ENCODE peak calls at places on chromosomes 11 and 22, in four cellular contexts. G is A549, Y is K562, C is HepG2. Z is an unnamed sample.

GRCh38 chr11:119014209-119014924 is 3.8 kb downstream of the RPS25 start:
- DNase-seq in G (no peak), Y (peak; percentile 11), C (no peak), Z (no peak)

GRCh38 chr11:46987183-46987582 is 50.6 kb downstream of the CSTPP1 start:
- DNase-seq in G (peak; percentile 12), Y (no peak), C (no peak), Z (no peak)

GRCh38 chr11:12024314-12024926 is 16.0 kb upstream of the DKK3 start:
- DNase-seq in G (no peak), Y (no peak), C (no peak), Z (no peak)

GRCh38 chr11:94731921-94732601 is 36.1 kb upstream of the AMOTL1 start:
- DNase-seq in G (peak; percentile 75), Y (peak; percentile 77), C (no peak), Z (no peak)

GRCh38 chr11:38411149-38411548 is 1813.1 kb upstream of the RAG2 start:
- DNase-seq in G (no peak), Y (no peak), C (no peak), Z (no peak)

GRCh38 chr11:130873766-130874165 is 42.5 kb downstream of the SNX19 start:
- DNase-seq in G (no peak), Y (no peak), C (no peak), Z (no peak)

GRCh38 chr11:112694813-112695212 is 266.4 kb upstream of the NCAM1 start:
- DNase-seq in G (peak; percentile 3), Y (no peak), C (no peak), Z (no peak)

GRCh38 chr22:24507742-24508141 is 12.6 kb downstream of the UPB1 start:
- DNase-seq in G (no peak), Y (no peak), C (no peak), Z (peak; percentile 76)

GRCh38 chr11:128470081-128470480 is 117.3 kb downstream of the ETS1 start:
- DNase-seq in G (no peak), Y (no peak), C (no peak), Z (no peak)

GRCh38 chr11:4539603-4540219 is 5.3 kb upstream of the OR52M1 start:
- DNase-seq in G (peak; percentile 30), Y (peak; percentile 63), C (peak; percentile 18), Z (peak; percentile 66)

GRCh38 chr11:68978626-68978930 is 2.2 kb downstream of the MRGPRD start:
- DNase-seq in G (no peak), Y (no peak), C (no peak), Z (peak; percentile 1)

GRCh38 chr22:45262195-45262930 is 21.7 kb upstream of the KIAA0930 start:
- DNase-seq in G (no peak), Y (no peak), C (no peak), Z (no peak)

GRCh38 chr11:95451682-95452081 is 220.7 kb upstream of the SESN3 start:
- DNase-seq in G (no peak), Y (no peak), C (no peak), Z (no peak)

GRCh38 chr11:60119708-60120107 is 31.2 kb downstream of the MS4A2 start:
- DNase-seq in G (no peak), Y (no peak), C (no peak), Z (no peak)
- TF ChIP-seq NR3C1 in G (no peak), Y (no peak), C (no peak), Z (no peak)

GRCh38 chr22:42803454-42803853 is 53.6 kb downstream of the ARFGAP3 start:
- DNase-seq in G (no peak), Y (no peak), C (no peak), Z (no peak)
- TF ChIP-seq NR3C1 in G (no peak), Y (no peak), C (no peak), Z (no peak)

DNA sequence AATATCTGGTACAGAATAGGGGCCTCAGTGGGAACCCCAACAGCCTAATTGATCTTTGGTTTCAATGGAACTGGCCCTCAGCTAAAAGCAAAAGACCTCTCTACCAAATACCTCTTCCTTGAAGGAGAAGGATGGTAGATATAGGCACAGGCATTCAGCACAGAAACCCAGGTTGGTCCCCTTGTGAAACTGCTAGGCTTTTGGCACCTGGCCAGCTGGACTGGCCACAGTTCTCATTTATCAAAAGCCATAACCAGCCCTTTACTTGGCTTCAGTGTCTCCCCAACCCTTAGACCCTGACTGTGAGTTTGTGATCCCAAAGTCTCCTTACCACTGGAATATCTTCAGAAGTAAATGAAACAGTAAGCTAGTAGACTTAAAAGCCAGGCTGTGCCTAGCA is 152.9 kb downstream of the TENM4 start:
- DNase-seq in G (no peak), Y (no peak), C (no peak), Z (no peak)
- TF ChIP-seq NR3C1 in G (no peak), Y (no peak), C (no peak), Z (no peak)

GRCh38 chr22:17407643-17408042 is 38.4 kb downstream of the CECR2 start:
- DNase-seq in G (no peak), Y (no peak), C (no peak), Z (no peak)
- TF ChIP-seq NR3C1 in G (no peak), Y (no peak), C (no peak), Z (no peak)

GRCh38 chr22:26735019-26735409 is 77.6 kb downstream of the MIAT start:
- DNase-seq in G (no peak), Y (no peak), C (no peak), Z (no peak)
- TF ChIP-seq NR3C1 in G (no peak), Y (no peak), C (no peak), Z (no peak)

DNA sequence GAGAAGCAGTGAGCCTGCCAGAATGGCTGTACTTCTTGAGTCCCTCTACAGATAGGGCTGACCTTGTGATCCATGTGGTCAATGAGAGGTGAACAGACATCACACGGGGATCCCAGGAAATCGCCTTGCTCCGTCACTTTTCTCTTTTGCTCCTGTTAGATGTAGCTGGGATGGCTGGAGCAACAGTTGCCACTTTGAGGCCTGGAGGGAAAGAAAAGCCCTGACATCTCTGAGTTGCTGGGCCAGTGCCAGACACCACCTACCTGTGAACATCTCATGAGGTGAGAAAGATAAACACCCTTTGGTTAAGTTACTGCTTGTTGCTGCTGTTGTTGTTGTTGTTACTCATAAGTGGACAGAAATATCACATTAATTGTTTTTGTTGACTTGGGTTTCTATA is 840.3 kb downstream of the TBC1D22A start:
- DNase-seq in G (no peak), Y (no peak), C (no peak), Z (no peak)
- TF ChIP-seq NR3C1 in G (no peak), Y (no peak), C (no peak), Z (no peak)

GRCh38 chr11:62771144-62772021 is at the start of gene TAF6L:
- DNase-seq in G (peak; percentile 97), Y (peak; percentile 97), C (peak; percentile 97), Z (peak; percentile 96)
- TF ChIP-seq NR3C1 in G (no peak), Y (no peak), C (no peak), Z (no peak)

DNA sequence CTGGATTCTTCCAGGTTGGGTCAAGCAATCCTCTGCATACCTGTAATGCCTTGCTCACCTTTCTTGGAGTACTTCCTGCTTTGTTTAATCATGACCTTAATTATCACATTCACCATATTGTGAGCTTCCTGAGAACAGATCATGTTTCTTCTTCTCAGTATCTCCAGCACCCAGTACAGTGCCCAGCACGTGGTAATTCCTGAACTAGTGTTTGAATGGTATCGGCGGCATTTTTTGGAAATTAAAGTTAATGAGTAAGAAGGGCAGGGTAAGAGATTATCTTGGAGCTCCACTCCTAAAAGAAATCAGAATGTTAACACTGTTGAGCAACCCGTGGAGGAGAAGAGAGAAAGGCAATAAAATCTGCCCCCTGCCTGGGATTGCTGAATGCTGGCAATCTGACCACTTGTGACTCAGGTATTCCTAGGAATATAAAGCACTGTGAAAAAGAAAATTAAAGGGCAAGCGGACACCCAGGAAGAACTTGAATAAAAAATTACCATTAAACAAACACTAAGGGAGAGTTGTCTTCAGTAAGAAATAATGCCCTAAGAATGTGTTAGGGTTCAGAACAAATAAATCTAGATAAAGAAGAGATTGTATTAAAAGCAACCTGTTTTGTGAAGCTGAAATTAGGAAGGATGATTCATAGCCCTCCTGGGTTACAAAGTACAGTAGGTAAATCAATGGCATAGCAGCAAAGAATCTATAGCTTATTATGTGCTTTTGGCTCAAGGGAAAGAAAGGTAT is 92.9 kb downstream of the PDHX start:
- DNase-seq in G (peak; percentile 92), Y (no peak), C (peak; percentile 44), Z (no peak)
- TF ChIP-seq NR3C1 in G (no peak), Y (no peak), C (no peak), Z (no peak)

DNA sequence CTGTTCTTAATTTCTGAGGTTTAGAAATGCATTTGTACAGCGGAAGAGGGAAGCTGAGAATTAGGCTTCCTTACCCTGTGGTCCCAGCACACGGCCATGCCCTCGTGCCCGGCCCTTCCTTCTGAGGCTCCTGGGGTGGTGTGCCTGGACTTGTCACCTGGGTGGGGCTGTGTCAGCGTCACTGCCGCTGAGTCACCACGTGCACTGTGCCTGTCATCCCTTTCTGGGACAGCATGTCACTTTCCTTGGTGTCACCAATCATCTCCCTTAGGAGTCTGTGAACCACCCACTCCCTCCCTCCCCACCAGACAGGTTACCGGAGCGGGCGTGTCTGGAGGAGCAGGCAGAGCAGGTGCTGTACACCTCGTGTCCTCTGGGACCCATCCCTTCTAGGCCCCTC is 367.5 kb downstream of the TBC1D22A start:
- DNase-seq in G (peak; percentile 35), Y (peak; percentile 77), C (no peak), Z (no peak)
- TF ChIP-seq NR3C1 in G (no peak), Y (no peak), C (no peak), Z (no peak)